ENCODE peak calls at places on chromosomes 6 and 20, in five cellular contexts. G is uterus, Q is heart left ventricle, Y is stomach, P is H1. C is an unnamed sample.

GRCh38 chr20:21767739-21768223 is 62.3 kb downstream of the PAX1 start:
- DNase-seq in G (no peak), Q (no peak), Y (no peak), P (peak; percentile 34), C (no peak)

GRCh38 chr6:121733216-121733615 is 297.8 kb downstream of the GJA1 start:
- DNase-seq in G (no peak), Q (no peak), Y (no peak), P (no peak), C (no peak)

GRCh38 chr6:27565839-27566779 is 93.2 kb upstream of the ZNF184 start:
- DNase-seq in G (no peak), Q (no peak), Y (no peak), P (no peak), C (no peak)

GRCh38 chr6:105363100-105363754 is 39.7 kb downstream of the PREP start:
- DNase-seq in G (no peak), Q (no peak), Y (no peak), P (no peak), C (no peak)

GRCh38 chr6:135935951-135936601 is 84.6 kb downstream of the PDE7B start:
- DNase-seq in G (no peak), Q (peak; percentile 56), Y (no peak), P (no peak), C (no peak)

GRCh38 chr20:19427480-19427879 is 215.0 kb downstream of the SLC24A3 start:
- DNase-seq in G (no peak), Q (no peak), Y (peak; percentile 60), P (no peak), C (no peak)

GRCh38 chr20:62143976-62144825 is 632 bp downstream of the SS18L1 start:
- DNase-seq in G (peak; percentile 40), Q (peak; percentile 73), Y (peak; percentile 57), P (no peak), C (peak; percentile 61)

GRCh38 chr6:55276745-55277627 is 50.3 kb upstream of the GFRAL start:
- DNase-seq in G (peak; percentile 14), Q (peak; percentile 51), Y (no peak), P (no peak), C (no peak)

GRCh38 chr6:52858416-52858815 is 17.8 kb upstream of the GSTA5 start:
- DNase-seq in G (no peak), Q (no peak), Y (no peak), P (no peak), C (no peak)

GRCh38 chr6:36442083-36442670 is 477 bp downstream of the PXT1 start:
- DNase-seq in G (no peak), Q (no peak), Y (no peak), P (no peak), C (no peak)

GRCh38 chr6:52574709-52575489 is 2.0 kb downstream of the TRAM2 start:
- DNase-seq in G (no peak), Q (peak; percentile 59), Y (peak; percentile 53), P (no peak), C (no peak)

GRCh38 chr6:121760640-121761213 is 325.3 kb downstream of the GJA1 start:
- DNase-seq in G (no peak), Q (no peak), Y (no peak), P (no peak), C (no peak)

GRCh38 chr20:57686931-57687652 is 22.7 kb downstream of the PMEPA1 start:
- DNase-seq in G (no peak), Q (no peak), Y (peak; percentile 35), P (no peak), C (no peak)

GRCh38 chr20:6976535-6976934 is 209.0 kb downstream of the BMP2 start:
- DNase-seq in G (no peak), Q (no peak), Y (no peak), P (no peak), C (no peak)

GRCh38 chr20:9615766-9616454 is 101.5 kb downstream of the LAMP5 start:
- DNase-seq in G (no peak), Q (no peak), Y (no peak), P (no peak), C (no peak)

GRCh38 chr20:49699200-49699992 is 14.3 kb downstream of the B4GALT5 start:
- DNase-seq in G (no peak), Q (no peak), Y (no peak), P (no peak), C (peak; percentile 38)

GRCh38 chr6:144637535-144637934 is 352.4 kb downstream of the UTRN start:
- DNase-seq in G (no peak), Q (no peak), Y (no peak), P (no peak), C (no peak)

GRCh38 chr20:56245761-56246160 is 2.8 kb upstream of the MC3R start:
- DNase-seq in G (no peak), Q (no peak), Y (no peak), P (no peak), C (no peak)

GRCh38 chr20:48659888-48660287 is 167.9 kb downstream of the PREX1 start:
- DNase-seq in G (no peak), Q (peak; percentile 15), Y (peak; percentile 84), P (no peak), C (no peak)

GRCh38 chr6:154689654-154690053 is 43.6 kb upstream of the SCAF8 start:
- DNase-seq in G (no peak), Q (no peak), Y (no peak), P (no peak), C (no peak)

GRCh38 chr6:137728386-137729349 is 138.4 kb upstream of the TNFAIP3 start:
- DNase-seq in G (no peak), Q (peak; percentile 44), Y (no peak), P (no peak), C (no peak)

GRCh38 chr6:119285908-119286625 is 63.5 kb downstream of the MAN1A1 start:
- DNase-seq in G (no peak), Q (no peak), Y (no peak), P (no peak), C (no peak)

GRCh38 chr20:55216525-55217242 is 741.3 kb downstream of the DOK5 start:
- DNase-seq in G (no peak), Q (no peak), Y (no peak), P (no peak), C (no peak)

GRCh38 chr6:152571089-152571488 is 66.1 kb downstream of the SYNE1 start:
- DNase-seq in G (no peak), Q (no peak), Y (no peak), P (no peak), C (no peak)

GRCh38 chr20:61355585-61355984 is 103.5 kb downstream of the CDH4 start:
- DNase-seq in G (no peak), Q (no peak), Y (no peak), P (no peak), C (no peak)

GRCh38 chr6:112360498-112360897 is 13.4 kb downstream of the RFPL4B start:
- DNase-seq in G (no peak), Q (no peak), Y (no peak), P (no peak), C (no peak)

DNA sequence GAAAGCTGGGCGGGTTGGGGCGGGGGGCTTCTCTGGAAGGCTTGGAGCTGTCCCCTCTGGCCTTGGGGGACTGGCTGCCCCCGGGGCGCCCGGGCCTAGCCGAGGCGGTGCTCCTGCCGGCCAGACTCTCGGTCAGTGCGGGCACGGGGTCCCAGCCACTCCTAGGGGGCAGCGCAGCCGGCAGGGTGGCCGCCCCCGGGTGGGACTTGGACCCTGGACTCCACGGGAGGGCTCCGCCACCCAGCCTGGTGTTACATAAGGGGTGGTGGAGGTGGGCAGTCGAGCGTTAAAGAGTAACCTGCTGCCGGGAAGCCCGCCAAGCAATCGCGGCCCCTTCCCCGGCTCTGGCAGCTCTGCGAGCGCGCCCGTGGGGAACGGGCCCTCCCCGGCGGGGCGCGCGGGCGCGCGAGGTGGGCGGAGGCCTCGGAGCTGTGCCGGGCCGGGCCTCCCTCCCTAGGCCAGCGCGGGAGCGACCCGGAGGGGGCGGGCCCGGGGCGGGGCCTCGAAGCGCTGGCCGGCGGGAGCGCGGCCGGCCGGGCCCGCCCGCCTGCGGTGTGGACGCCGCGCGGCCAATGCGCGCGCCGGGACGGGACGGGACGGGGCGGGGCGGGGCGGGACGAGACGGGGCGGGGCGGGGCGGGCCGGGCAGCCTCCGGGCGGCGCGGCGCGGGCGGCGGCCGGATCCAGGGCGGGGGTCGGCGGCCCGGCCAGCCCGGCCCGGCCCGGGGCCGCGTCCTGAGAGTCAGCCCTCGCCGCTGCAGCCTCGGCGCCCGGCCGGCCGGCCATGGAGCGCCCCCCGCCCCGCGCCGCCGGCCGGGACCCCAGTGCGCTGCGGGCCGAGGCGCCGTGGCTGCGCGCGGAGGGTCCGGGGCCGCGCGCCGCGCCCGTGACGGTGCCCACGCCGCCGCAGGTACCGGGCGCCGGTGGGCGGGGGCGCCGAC is at the start of gene SLC2A4RG:
- DNase-seq in G (peak; percentile 72), Q (peak; percentile 81), Y (peak; percentile 84), P (no peak), C (peak; percentile 95)
- TF ChIP-seq POLR2A in G (no peak), Q (no peak), Y (no peak), P (no peak), C (no peak)

DNA sequence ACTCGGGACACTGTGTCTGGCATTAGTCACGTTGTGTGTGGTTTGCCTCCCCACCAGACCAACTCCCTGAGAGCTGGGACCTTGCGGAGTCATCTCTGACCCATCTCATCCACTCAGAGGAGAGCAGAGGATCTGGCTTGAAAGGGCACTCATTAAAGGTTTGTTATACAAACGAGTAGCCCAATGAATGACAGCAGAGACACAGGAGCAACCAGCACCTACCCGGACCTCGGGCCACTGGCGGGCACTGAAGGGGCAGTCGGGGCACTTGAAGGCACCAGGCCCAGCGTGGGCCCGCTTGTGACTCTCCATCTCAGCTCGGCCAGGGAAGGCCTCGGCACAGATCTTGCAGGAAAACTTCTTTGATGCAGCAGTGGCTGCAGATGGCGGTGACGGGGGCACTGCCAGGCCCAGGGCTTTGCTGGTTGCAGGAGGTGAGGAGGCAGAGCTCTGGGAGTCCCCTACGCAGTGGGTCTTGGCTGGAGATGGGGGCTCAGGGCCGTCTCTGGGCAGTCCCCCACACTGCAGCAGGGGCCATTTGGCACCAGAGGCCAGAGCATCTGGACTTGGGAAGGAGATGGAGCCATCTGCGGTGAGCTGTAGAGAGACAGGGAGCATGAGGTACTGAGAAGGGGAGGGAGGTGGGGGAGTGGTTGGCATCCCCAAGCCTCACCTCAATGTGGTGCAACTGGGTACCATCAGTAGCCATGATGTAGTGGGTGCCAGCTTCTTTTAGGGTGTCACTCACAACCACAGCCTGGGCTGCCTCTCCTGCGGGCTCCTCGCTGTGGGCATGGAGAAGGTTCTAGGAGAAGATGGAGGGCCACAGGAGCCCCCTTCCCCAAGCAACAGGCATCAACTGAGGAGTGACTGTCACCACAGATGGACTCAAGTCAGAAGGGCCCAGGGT is 17.7 kb downstream of the PCIF1 start:
- DNase-seq in G (no peak), Q (no peak), Y (no peak), P (no peak), C (no peak)
- TF ChIP-seq POLR2A in G (no peak), Q (no peak), Y (no peak), P (no peak), C (no peak)

DNA sequence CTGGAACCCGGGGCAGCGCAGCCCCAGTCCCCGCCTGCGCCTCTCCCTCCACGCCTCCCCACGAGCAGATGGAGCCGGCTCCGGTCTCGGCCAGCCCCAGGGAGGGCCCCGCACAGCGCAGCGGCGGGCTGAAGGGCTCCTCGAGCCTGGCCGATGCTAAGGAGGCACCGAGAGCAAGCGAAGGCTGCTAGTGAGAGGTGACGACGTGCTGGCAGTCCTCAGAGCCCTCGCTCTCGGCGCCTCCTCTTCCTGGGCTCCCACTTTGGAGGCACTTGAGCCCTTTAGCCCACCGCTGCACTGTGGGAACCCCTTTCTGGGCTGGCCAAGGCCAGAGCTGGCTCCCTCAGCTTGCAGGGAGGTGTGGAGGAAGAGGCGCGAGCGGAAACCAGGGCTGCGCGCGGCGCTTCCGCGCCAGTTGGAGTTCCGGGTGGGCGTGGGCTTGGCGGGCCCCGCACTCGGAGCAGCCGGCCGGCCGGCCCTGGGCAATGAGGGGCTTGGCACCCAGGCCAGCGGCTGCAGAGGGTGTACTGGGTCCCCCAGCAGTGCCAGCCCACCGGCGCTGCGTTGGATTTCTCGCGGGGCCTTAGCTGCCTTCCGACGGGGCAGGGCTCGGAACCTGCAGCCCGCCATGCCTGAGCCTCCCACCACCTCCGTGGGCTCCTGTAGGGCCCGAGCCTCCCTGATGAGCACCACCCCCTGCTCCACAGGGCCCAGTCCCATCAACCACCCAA is 2.5 kb upstream of the TMEM14C start:
- DNase-seq in G (peak; percentile 18), Q (peak; percentile 64), Y (peak; percentile 36), P (no peak), C (peak; percentile 19)
- TF ChIP-seq POLR2A in G (peak; percentile 19), Q (no peak), Y (no peak), P (no peak), C (peak; percentile 67)

GRCh38 chr20:43824699-43825402 is 89.8 kb upstream of the TOX2 start:
- DNase-seq in G (no peak), Q (no peak), Y (no peak), P (no peak), C (no peak)
- TF ChIP-seq POLR2A in G (no peak), Q (no peak), Y (no peak), P (no peak), C (no peak)

C was measured in GM12892.